ENCODE peak calls at places on chromosome 5, in ten cellular contexts. G is astrocyte of the cerebellum, P is GM12864, F is heart left ventricle, A is cardiac muscle cell, E is right atrium auricular region, D is progenitor cell of endocrine pancreas, M is AG10803, Z is neural progenitor cell, J is GM13976. W is an unnamed sample.

GRCh38 chr5:119412828-119413227 is 39.5 kb upstream of the HSD17B4 start:
- DNase-seq in G (no peak), P (no peak), F (no peak), A (no peak), E (no peak), D (no peak), M (no peak), Z (no peak), J (no peak), W (no peak)

GRCh38 chr5:37248387-37248969 is 698 bp downstream of the CPLANE1 start:
- DNase-seq in G (no peak), P (no peak), F (no peak), A (peak), E (no peak), D (no peak), M (peak), Z (peak), J (no peak), W (no peak)

GRCh38 chr5:128587275-128587674 is 49.2 kb upstream of the FBN2 start:
- DNase-seq in G (no peak), P (no peak), F (no peak), A (no peak), E (no peak), D (no peak), M (no peak), Z (no peak), J (no peak), W (no peak)

GRCh38 chr5:180471866-180472265 is 22.3 kb upstream of the CNOT6 start:
- DNase-seq in G (no peak), P (no peak), F (no peak), A (no peak), E (no peak), D (no peak), M (no peak), Z (no peak), J (no peak), W (no peak)

GRCh38 chr5:168159425-168159824 is 132.0 kb upstream of the WWC1 start:
- DNase-seq in G (no peak), P (no peak), F (no peak), A (no peak), E (no peak), D (no peak), M (peak), Z (peak), J (peak), W (peak)

GRCh38 chr5:132785355-132785754 is 8.3 kb upstream of the SEPTIN8 start:
- DNase-seq in G (no peak), P (no peak), F (no peak), A (no peak), E (no peak), D (no peak), M (no peak), Z (no peak), J (peak), W (peak)

GRCh38 chr5:173623296-173623771 is 6.9 kb upstream of the BOD1 start:
- DNase-seq in G (no peak), P (no peak), F (no peak), A (no peak), E (no peak), D (no peak), M (no peak), Z (no peak), J (no peak), W (no peak)

GRCh38 chr5:119323630-119324000 is 32.2 kb upstream of the TNFAIP8 start:
- DNase-seq in G (no peak), P (no peak), F (no peak), A (peak), E (no peak), D (no peak), M (peak), Z (no peak), J (no peak), W (no peak)

GRCh38 chr5:132086277-132086794 is 12.7 kb downstream of the CSF2 start:
- DNase-seq in G (peak), P (no peak), F (peak), A (peak), E (peak), D (no peak), M (peak), Z (no peak), J (no peak), W (no peak)

GRCh38 chr5:176416123-176416924 is at the start of gene CLTB:
- DNase-seq in G (peak), P (peak), F (peak), A (peak), E (peak), D (peak), M (peak), Z (peak), J (peak), W (peak)

GRCh38 chr5:77828445-77828844 is 52.3 kb upstream of the TBCA start:
- DNase-seq in G (no peak), P (no peak), F (no peak), A (no peak), E (no peak), D (no peak), M (no peak), Z (no peak), J (no peak), W (no peak)

GRCh38 chr5:92687793-92688467 is 893.1 kb downstream of the NR2F1-AS1 start:
- DNase-seq in G (peak), P (no peak), F (no peak), A (peak), E (no peak), D (no peak), M (peak), Z (peak), J (no peak), W (no peak)

GRCh38 chr5:120240716-120241115 is 223.4 kb upstream of the PRR16 start:
- DNase-seq in G (peak), P (no peak), F (no peak), A (peak), E (no peak), D (no peak), M (peak), Z (no peak), J (no peak), W (no peak)

GRCh38 chr5:159905496-159905895 is 10.8 kb upstream of the ADRA1B start:
- DNase-seq in G (peak), P (no peak), F (no peak), A (no peak), E (no peak), D (no peak), M (peak), Z (no peak), J (no peak), W (no peak)

GRCh38 chr5:140239939-140240700 is 62.8 kb downstream of the PFDN1 start:
- DNase-seq in G (no peak), P (no peak), F (peak), A (peak), E (no peak), D (peak), M (peak), Z (peak), J (peak), W (peak)

GRCh38 chr5:55582256-55582655 is 47.5 kb upstream of the PLPP1 start:
- DNase-seq in G (no peak), P (peak), F (no peak), A (no peak), E (no peak), D (no peak), M (no peak), Z (no peak), J (peak), W (peak)

GRCh38 chr5:373710-374602 is 52.4 kb downstream of the AHRR start:
- DNase-seq in G (no peak), P (no peak), F (peak), A (peak), E (peak), D (peak), M (peak), Z (peak), J (peak), W (peak)

GRCh38 chr5:144332265-144332664 is 161.6 kb downstream of the KCTD16 start:
- DNase-seq in G (no peak), P (no peak), F (no peak), A (no peak), E (no peak), D (no peak), M (no peak), Z (peak), J (no peak), W (no peak)
- TF ChIP-seq CTCF in G (no peak), P (no peak), F (no peak), A (no peak), E (no peak), D (peak), M (no peak), Z (peak), J (no peak), W (no peak)

DNA sequence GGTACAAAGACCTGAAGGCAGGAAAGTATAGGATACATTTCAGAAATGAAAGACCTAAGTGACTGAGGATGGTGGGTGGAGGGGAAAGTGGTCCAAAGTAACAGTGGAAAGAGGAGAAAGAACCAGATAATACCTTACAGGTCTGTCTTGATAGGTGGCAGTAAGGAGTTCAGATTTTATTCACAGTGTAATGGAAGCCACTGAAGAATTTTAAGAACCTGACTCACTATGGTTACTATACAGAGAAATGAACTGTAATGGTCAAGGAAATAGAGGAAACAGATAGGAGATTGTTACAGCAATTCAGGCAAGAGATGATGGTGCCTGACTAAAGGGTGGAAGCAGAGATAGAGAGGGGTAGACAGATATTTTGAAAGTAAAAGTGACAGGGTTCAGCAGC is 46.5 kb downstream of the EPB41L4A start:
- DNase-seq in G (no peak), P (no peak), F (no peak), A (no peak), E (no peak), D (no peak), M (no peak), Z (no peak), J (no peak), W (no peak)
- TF ChIP-seq CTCF in G (no peak), P (peak), F (no peak), A (no peak), E (no peak), D (no peak), M (no peak), Z (no peak), J (no peak), W (no peak)

GRCh38 chr5:60687927-60688720 is 11.8 kb downstream of the DEPDC1B start:
- DNase-seq in G (no peak), P (no peak), F (no peak), A (peak), E (no peak), D (no peak), M (peak), Z (peak), J (peak), W (peak)
- TF ChIP-seq CTCF in G (peak), P (peak), F (no peak), A (peak), E (no peak), D (peak), M (peak), Z (peak), J (no peak), W (peak)

GRCh38 chr5:10145922-10146321 is 103.8 kb downstream of the ATPSCKMT start:
- DNase-seq in G (no peak), P (peak), F (no peak), A (peak), E (no peak), D (no peak), M (peak), Z (no peak), J (no peak), W (no peak)
- TF ChIP-seq CTCF in G (peak), P (peak), F (no peak), A (peak), E (no peak), D (peak), M (peak), Z (peak), J (no peak), W (peak)

DNA sequence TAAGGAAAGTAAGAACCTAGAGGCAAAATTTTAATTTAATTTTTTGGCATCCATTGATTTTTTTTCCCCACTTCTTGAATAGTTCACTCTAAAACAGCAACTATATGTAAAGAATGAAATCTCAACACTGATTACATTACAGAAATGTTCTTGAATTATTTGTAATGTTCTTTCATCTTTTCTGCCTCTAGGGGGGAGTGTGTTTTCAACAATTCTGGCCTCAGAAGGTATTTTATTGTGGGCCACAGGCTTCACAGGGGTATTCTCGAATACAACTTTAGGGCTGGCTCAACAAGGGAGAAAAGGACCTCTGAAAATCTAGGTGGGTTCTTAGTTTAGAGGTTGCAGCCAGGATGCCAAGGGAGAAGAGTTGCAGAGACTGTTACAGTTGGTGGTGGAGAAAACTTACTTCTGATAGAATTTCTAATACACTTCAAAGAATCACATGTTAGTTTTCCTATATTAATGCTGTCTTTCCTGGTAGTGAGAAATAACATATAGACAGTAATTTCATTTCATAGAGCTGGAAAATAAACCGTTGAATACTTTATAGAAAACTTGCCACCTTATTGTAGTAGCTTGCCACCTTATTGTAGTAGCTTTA is 3.6 kb upstream of the NPR3 start:
- DNase-seq in G (no peak), P (no peak), F (no peak), A (peak), E (no peak), D (no peak), M (peak), Z (peak), J (peak), W (peak)
- TF ChIP-seq CTCF in G (peak), P (peak), F (peak), A (peak), E (peak), D (peak), M (peak), Z (peak), J (no peak), W (peak)

GRCh38 chr5:80508844-80509243 is 20.9 kb downstream of the FAM151B start:
- DNase-seq in G (no peak), P (no peak), F (no peak), A (no peak), E (no peak), D (no peak), M (no peak), Z (no peak), J (no peak), W (no peak)
- TF ChIP-seq CTCF in G (no peak), P (no peak), F (no peak), A (no peak), E (no peak), D (no peak), M (no peak), Z (no peak), J (no peak), W (no peak)

DNA sequence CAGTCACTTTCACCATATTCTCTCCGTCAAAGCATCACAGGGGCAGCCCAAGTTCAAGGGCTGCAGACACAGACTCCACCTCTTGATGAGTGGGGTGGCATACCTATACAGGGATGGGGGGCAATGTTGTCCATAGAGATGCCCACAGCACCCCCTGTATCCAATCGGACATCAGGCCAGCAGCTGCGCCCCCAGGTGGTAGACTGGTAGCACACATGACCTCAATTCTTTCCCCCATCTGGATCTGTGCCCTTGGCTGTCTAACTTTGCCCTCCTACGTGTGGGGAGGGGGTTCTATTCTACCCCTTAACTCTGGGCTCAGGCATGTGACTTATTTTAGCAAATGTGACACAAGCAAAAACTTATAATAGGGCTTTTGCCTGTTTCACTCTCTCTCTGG is 84.0 kb upstream of the SLC25A48 start:
- DNase-seq in G (no peak), P (no peak), F (no peak), A (no peak), E (no peak), D (no peak), M (no peak), Z (peak), J (no peak), W (no peak)
- TF ChIP-seq CTCF in G (peak), P (peak), F (no peak), A (no peak), E (no peak), D (no peak), M (no peak), Z (peak), J (no peak), W (no peak)

GRCh38 chr5:143117821-143118220 is 285.7 kb downstream of the NR3C1 start:
- DNase-seq in G (no peak), P (no peak), F (no peak), A (no peak), E (no peak), D (no peak), M (no peak), Z (no peak), J (no peak), W (no peak)
- TF ChIP-seq CTCF in G (no peak), P (no peak), F (no peak), A (no peak), E (no peak), D (no peak), M (no peak), Z (no peak), J (no peak), W (no peak)

DNA sequence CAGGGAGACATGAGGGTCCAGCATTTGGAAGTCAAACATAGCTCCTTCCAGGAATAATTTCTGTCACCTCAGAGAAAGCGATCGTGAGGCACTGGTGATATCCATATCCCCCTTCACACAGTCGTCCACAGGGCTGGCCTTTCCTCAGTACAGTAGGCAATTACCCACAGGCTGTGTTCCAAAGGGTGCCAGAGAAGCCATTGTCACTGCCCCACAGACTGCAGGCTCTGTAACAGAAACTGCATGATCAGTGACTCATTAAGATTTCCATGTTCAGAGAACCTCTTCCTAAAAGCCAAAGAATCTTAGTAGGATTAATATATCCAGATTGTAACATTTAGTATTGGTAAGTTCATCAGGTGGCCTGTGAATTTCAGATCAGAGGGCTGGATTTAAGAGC is 127.6 kb downstream of the RPS23 start:
- DNase-seq in G (no peak), P (no peak), F (no peak), A (no peak), E (no peak), D (no peak), M (no peak), Z (no peak), J (no peak), W (no peak)
- TF ChIP-seq CTCF in G (no peak), P (no peak), F (no peak), A (no peak), E (no peak), D (no peak), M (no peak), Z (no peak), J (no peak), W (no peak)

W was measured in GM10248.